ENCODE peak calls at places on chromosome 1, in six cellular contexts. L is cardiac muscle cell, O is iris pigment epithelial cell, M is T-helper 17 cell, R is AG10803, B is NCI-H524. N is an unnamed sample.

GRCh38 chr1:44436401-44437394 is 31.6 kb downstream of the RNF220 start:
- DNase-seq in O (no peak), L (peak; percentile 17), R (no peak), M (no peak), B (no peak), N (no peak)

GRCh38 chr1:85608851-85609250 is 28.3 kb downstream of the CCN1 start:
- DNase-seq in O (no peak), L (no peak), R (no peak), B (no peak), M (no peak), N (no peak)

GRCh38 chr1:172874950-172875349 is 175.8 kb downstream of the TNFSF18 start:
- DNase-seq in O (peak; percentile 62), R (no peak), M (no peak), L (no peak), B (no peak), N (no peak)

GRCh38 chr1:230158422-230159291 is 91.6 kb downstream of the GALNT2 start:
- DNase-seq in M (no peak), O (no peak), B (no peak), R (no peak), L (no peak), N (peak; percentile 30)

GRCh38 chr1:236893626-236894545 is 98.8 kb downstream of the MTR start:
- DNase-seq in R (peak; percentile 79), O (peak; percentile 71), L (no peak), M (no peak), B (no peak), N (no peak)

GRCh38 chr1:161085165-161085564 is 4.2 kb downstream of the NECTIN4 start:
- DNase-seq in B (no peak), M (no peak), R (no peak), L (no peak), O (peak; percentile 47), N (peak; percentile 94)

GRCh38 chr1:107963601-107964396 is 1.2 kb downstream of the VAV3 start:
- DNase-seq in L (peak; percentile 22), R (peak; percentile 18), M (no peak), O (peak; percentile 62), B (peak; percentile 27), N (peak; percentile 73)

GRCh38 chr1:35557118-35557610 is at the start of gene KIAA0319L:
- DNase-seq in B (no peak), L (peak; percentile 87), O (no peak), M (no peak), R (peak; percentile 35), N (peak; percentile 89)

GRCh38 chr1:25062621-25063255 is 132.7 kb upstream of the RUNX3 start:
- DNase-seq in M (no peak), O (no peak), L (no peak), B (no peak), R (no peak), N (no peak)

GRCh38 chr1:17538428-17539130 is 919 bp upstream of the ARHGEF10L start:
- DNase-seq in L (peak; percentile 89), B (no peak), R (no peak), M (no peak), O (peak; percentile 36), N (peak; percentile 98)

GRCh38 chr1:223234534-223234933 is 91.5 kb upstream of the TLR5 start:
- DNase-seq in R (no peak), O (no peak), M (no peak), L (no peak), B (no peak), N (no peak)

N was measured in islet precursor cell.